ENCODE peak calls at places on chromosomes 16 and 17, in seven cellular contexts. One of them, this sample, is unnamed.

GRCh38 chr16:58421529-58421928 is 29.3 kb downstream of the GINS3 start:
- DNase-seq in AML-193: no peak
- DNase-seq in NCI-H1436: no peak
- DNase-seq in A549: no peak
- DNase-seq in neuronal stem cell: no peak
- DNase-seq in T-helper 9 cell: no peak
- DNase-seq in GM13976: no peak
- DNase-seq in this sample: no peak

GRCh38 chr17:13931111-13931526 is 138.2 kb upstream of the COX10 start:
- DNase-seq in GM13976: no peak
- DNase-seq in T-helper 9 cell: no peak
- DNase-seq in neuronal stem cell: no peak
- DNase-seq in AML-193: peak
- DNase-seq in NCI-H1436: no peak
- DNase-seq in A549: no peak
- DNase-seq in this sample: no peak

GRCh38 chr16:77618011-77618410 is 104.3 kb upstream of the NUDT7 start:
- DNase-seq in AML-193: no peak
- DNase-seq in neuronal stem cell: no peak
- DNase-seq in GM13976: no peak
- DNase-seq in NCI-H1436: no peak
- DNase-seq in A549: no peak
- DNase-seq in T-helper 9 cell: no peak
- DNase-seq in this sample: no peak

GRCh38 chr16:55663770-55664677 is 8.2 kb downstream of the SLC6A2 start:
- DNase-seq in A549: no peak
- DNase-seq in GM13976: no peak
- DNase-seq in neuronal stem cell: no peak
- DNase-seq in AML-193: no peak
- DNase-seq in NCI-H1436: no peak
- DNase-seq in T-helper 9 cell: no peak
- DNase-seq in this sample: no peak

GRCh38 chr16:768428-768827 is 7.9 kb downstream of the MSLN start:
- DNase-seq in A549: no peak
- DNase-seq in neuronal stem cell: no peak
- DNase-seq in T-helper 9 cell: no peak
- DNase-seq in NCI-H1436: no peak
- DNase-seq in AML-193: no peak
- DNase-seq in GM13976: no peak
- DNase-seq in this sample: no peak

GRCh38 chr16:72569677-72570076 is 397.7 kb upstream of the PMFBP1 start:
- DNase-seq in GM13976: no peak
- DNase-seq in neuronal stem cell: no peak
- DNase-seq in A549: no peak
- DNase-seq in T-helper 9 cell: no peak
- DNase-seq in AML-193: no peak
- DNase-seq in NCI-H1436: no peak
- DNase-seq in this sample: no peak

GRCh38 chr17:75844530-75845057 is 390 bp upstream of the UNC13D start:
- DNase-seq in GM13976: no peak
- DNase-seq in T-helper 9 cell: no peak
- DNase-seq in A549: peak
- DNase-seq in AML-193: no peak
- DNase-seq in NCI-H1436: no peak
- DNase-seq in neuronal stem cell: no peak
- DNase-seq in this sample: no peak

GRCh38 chr17:62628845-62629555 is 1.5 kb downstream of the MRC2 start:
- DNase-seq in GM13976: peak
- DNase-seq in neuronal stem cell: no peak
- DNase-seq in T-helper 9 cell: no peak
- DNase-seq in NCI-H1436: no peak
- DNase-seq in AML-193: no peak
- DNase-seq in A549: no peak
- DNase-seq in this sample: no peak

GRCh38 chr17:60685437-60685836 is 7.8 kb downstream of the BCAS3 start:
- DNase-seq in A549: no peak
- DNase-seq in NCI-H1436: no peak
- DNase-seq in T-helper 9 cell: no peak
- DNase-seq in AML-193: no peak
- DNase-seq in neuronal stem cell: no peak
- DNase-seq in GM13976: no peak
- DNase-seq in this sample: no peak

GRCh38 chr16:49986351-49987124 is 38.5 kb upstream of the CNEP1R1 start:
- DNase-seq in NCI-H1436: no peak
- DNase-seq in neuronal stem cell: no peak
- DNase-seq in T-helper 9 cell: no peak
- DNase-seq in AML-193: no peak
- DNase-seq in A549: no peak
- DNase-seq in GM13976: no peak
- DNase-seq in this sample: no peak

GRCh38 chr17:40550608-40551007 is 14.7 kb downstream of the CCR7 start:
- DNase-seq in neuronal stem cell: no peak
- DNase-seq in GM13976: peak
- DNase-seq in A549: peak
- DNase-seq in T-helper 9 cell: no peak
- DNase-seq in NCI-H1436: no peak
- DNase-seq in AML-193: no peak
- DNase-seq in this sample: no peak